ENCODE peak calls at places on chromosome 22, in seven cellular contexts. One of them, this sample, is unnamed.

GRCh38 chr22:49159711-49160110 is 668.0 kb downstream of the BRD1 start:
- DNase-seq in activated T-cell treated with anti-CD3 and anti-CD28 coated beads, Interleukin-2, amount 50 U/mL, for 48 hours: no peak
- DNase-seq in effector memory CD4-positive, alpha-beta T cell: no peak
- DNase-seq in NCI-H1436: no peak
- DNase-seq in amniotic stem cell: no peak
- DNase-seq in mesothelial cell of epicardium: no peak
- DNase-seq in sciatic nerve: no peak
- DNase-seq in this sample: no peak

GRCh38 chr22:46592390-46592872 is 27.8 kb upstream of the GRAMD4 start:
- DNase-seq in activated T-cell treated with anti-CD3 and anti-CD28 coated beads, Interleukin-2, amount 50 U/mL, for 48 hours: peak; percentile 81
- DNase-seq in effector memory CD4-positive, alpha-beta T cell: no peak
- DNase-seq in NCI-H1436: no peak
- DNase-seq in amniotic stem cell: no peak
- DNase-seq in mesothelial cell of epicardium: no peak
- DNase-seq in sciatic nerve: peak; percentile 83
- DNase-seq in this sample: peak; percentile 86

GRCh38 chr22:38881464-38881871 is 9.5 kb upstream of the CBX6 start:
- DNase-seq in activated T-cell treated with anti-CD3 and anti-CD28 coated beads, Interleukin-2, amount 50 U/mL, for 48 hours: no peak
- DNase-seq in effector memory CD4-positive, alpha-beta T cell: no peak
- DNase-seq in NCI-H1436: no peak
- DNase-seq in amniotic stem cell: no peak
- DNase-seq in mesothelial cell of epicardium: no peak
- DNase-seq in sciatic nerve: peak; percentile 78
- DNase-seq in this sample: no peak

GRCh38 chr22:42282943-42283287 is 12.5 kb upstream of the TCF20 start:
- DNase-seq in activated T-cell treated with anti-CD3 and anti-CD28 coated beads, Interleukin-2, amount 50 U/mL, for 48 hours: no peak
- DNase-seq in effector memory CD4-positive, alpha-beta T cell: no peak
- DNase-seq in NCI-H1436: no peak
- DNase-seq in amniotic stem cell: no peak
- DNase-seq in mesothelial cell of epicardium: no peak
- DNase-seq in sciatic nerve: no peak
- DNase-seq in this sample: no peak

GRCh38 chr22:36659762-36660509 is 43.6 kb downstream of the CACNG2 start:
- DNase-seq in activated T-cell treated with anti-CD3 and anti-CD28 coated beads, Interleukin-2, amount 50 U/mL, for 48 hours: peak; percentile 73
- DNase-seq in effector memory CD4-positive, alpha-beta T cell: no peak
- DNase-seq in NCI-H1436: peak; percentile 40
- DNase-seq in amniotic stem cell: peak; percentile 86
- DNase-seq in mesothelial cell of epicardium: peak; percentile 66
- DNase-seq in sciatic nerve: peak; percentile 93
- DNase-seq in this sample: peak; percentile 63

GRCh38 chr22:31348766-31349165 is 2.6 kb upstream of the PATZ1 start:
- DNase-seq in activated T-cell treated with anti-CD3 and anti-CD28 coated beads, Interleukin-2, amount 50 U/mL, for 48 hours: no peak
- DNase-seq in effector memory CD4-positive, alpha-beta T cell: no peak
- DNase-seq in NCI-H1436: no peak
- DNase-seq in amniotic stem cell: no peak
- DNase-seq in mesothelial cell of epicardium: no peak
- DNase-seq in sciatic nerve: no peak
- DNase-seq in this sample: no peak

GRCh38 chr22:20156611-20157415 is 6.0 kb upstream of the CCDC188 start:
- DNase-seq in activated T-cell treated with anti-CD3 and anti-CD28 coated beads, Interleukin-2, amount 50 U/mL, for 48 hours: peak; percentile 93
- DNase-seq in effector memory CD4-positive, alpha-beta T cell: peak; percentile 76
- DNase-seq in NCI-H1436: peak; percentile 75
- DNase-seq in amniotic stem cell: peak; percentile 22
- DNase-seq in mesothelial cell of epicardium: peak; percentile 97
- DNase-seq in sciatic nerve: peak; percentile 95
- DNase-seq in this sample: peak; percentile 99

GRCh38 chr22:21816787-21817496 is 50.5 kb downstream of the MAPK1 start:
- DNase-seq in activated T-cell treated with anti-CD3 and anti-CD28 coated beads, Interleukin-2, amount 50 U/mL, for 48 hours: peak; percentile 46
- DNase-seq in effector memory CD4-positive, alpha-beta T cell: no peak
- DNase-seq in NCI-H1436: no peak
- DNase-seq in amniotic stem cell: peak; percentile 84
- DNase-seq in mesothelial cell of epicardium: no peak
- DNase-seq in sciatic nerve: no peak
- DNase-seq in this sample: no peak

GRCh38 chr22:24768537-24769374 is 5.8 kb downstream of the PIWIL3 start:
- DNase-seq in activated T-cell treated with anti-CD3 and anti-CD28 coated beads, Interleukin-2, amount 50 U/mL, for 48 hours: peak; percentile 37
- DNase-seq in effector memory CD4-positive, alpha-beta T cell: no peak
- DNase-seq in NCI-H1436: peak; percentile 66
- DNase-seq in amniotic stem cell: peak; percentile 67
- DNase-seq in mesothelial cell of epicardium: peak; percentile 56
- DNase-seq in sciatic nerve: no peak
- DNase-seq in this sample: peak; percentile 55